ENCODE peak calls at places on chromosomes 5 and 9, in eight cellular contexts. F is HS-27A, B is cardiac fibroblast, O is NCI-H2029, Y is D341Med, G is neural crest cell, M is aorta, P is PC-3. N is an unnamed sample.
A peak's percentile ranks its signal among the peaks of the same experiment; 100 is the strongest.

GRCh38 chr5:885529-885928 is 7.1 kb downstream of the BRD9 start:
- DNase-seq in O (peak; percentile 94), P (no peak), Y (no peak), M (no peak), G (no peak), B (no peak), F (no peak), N (no peak)

GRCh38 chr9:83583151-83584014 is 39.6 kb upstream of the IDNK start:
- DNase-seq in M (no peak), F (peak; percentile 15), B (peak; percentile 79), G (peak; percentile 51), O (no peak), P (peak; percentile 64), Y (peak; percentile 66), N (peak; percentile 7)

GRCh38 chr9:136297016-136297691 is 6.7 kb downstream of the CCDC187 start:
- DNase-seq in O (peak; percentile 11), G (no peak), P (peak; percentile 16), M (no peak), B (no peak), F (no peak), Y (no peak), N (no peak)

GRCh38 chr9:101511009-101511408 is 22.6 kb upstream of the RNF20 start:
- DNase-seq in G (no peak), P (no peak), O (no peak), F (no peak), M (no peak), B (no peak), Y (no peak), N (no peak)

GRCh38 chr5:139140631-139141071 is 57.5 kb downstream of the SIL1 start:
- DNase-seq in F (no peak), G (no peak), M (no peak), B (peak; percentile 18), Y (no peak), O (no peak), P (no peak), N (no peak)

GRCh38 chr5:28249771-28250415 is 1211.5 kb upstream of the CDH9 start:
- DNase-seq in B (no peak), G (no peak), P (no peak), Y (no peak), O (no peak), F (no peak), M (no peak), N (no peak)

GRCh38 chr9:36173861-36174260 is 4.7 kb downstream of the CCIN start:
- DNase-seq in O (no peak), Y (no peak), G (no peak), M (no peak), B (no peak), F (no peak), P (no peak), N (no peak)

GRCh38 chr5:82735160-82735789 is 341.9 kb downstream of the TMEM167A start:
- DNase-seq in B (peak; percentile 49), P (peak; percentile 80), G (no peak), F (peak; percentile 1), M (no peak), Y (no peak), O (no peak), N (no peak)

GRCh38 chr5:9543266-9543925 is 2.5 kb downstream of the SEMA5A start:
- DNase-seq in F (no peak), G (no peak), P (no peak), Y (no peak), O (no peak), M (no peak), B (peak; percentile 35), N (no peak)

GRCh38 chr5:73170522-73170921 is 2.5 kb upstream of the TMEM174 start:
- DNase-seq in G (no peak), P (peak; percentile 36), M (no peak), Y (no peak), O (no peak), B (peak; percentile 67), F (no peak), N (no peak)

GRCh38 chr5:132591140-132591539 is 34.4 kb downstream of the RAD50 start:
- DNase-seq in O (no peak), Y (no peak), M (no peak), P (peak; percentile 33), G (no peak), B (peak; percentile 34), F (no peak), N (no peak)

GRCh38 chr9:112331676-112331955 is 1.8 kb downstream of the PTBP3 start:
- DNase-seq in G (no peak), P (peak; percentile 18), B (no peak), Y (no peak), M (no peak), F (no peak), O (no peak), N (no peak)

GRCh38 chr5:150075806-150076205 is 10.5 kb downstream of the CSF1R start:
- DNase-seq in M (peak; percentile 44), O (no peak), P (no peak), B (no peak), F (no peak), Y (peak; percentile 13), G (no peak), N (no peak)

GRCh38 chr9:130240410-130241197 is 25.0 kb upstream of the HMCN2 start:
- DNase-seq in G (peak; percentile 33), Y (peak; percentile 57), F (peak; percentile 41), M (peak; percentile 66), B (peak; percentile 76), P (peak; percentile 52), O (peak; percentile 89), N (no peak)

GRCh38 chr5:80246995-80247729 is 8.7 kb downstream of the SERINC5 start:
- DNase-seq in F (no peak), G (no peak), P (peak; percentile 76), O (no peak), M (peak; percentile 79), B (peak; percentile 94), Y (no peak), N (peak; percentile 89)

GRCh38 chr9:38068616-38068865 is 486 bp downstream of the SHB start:
- DNase-seq in M (no peak), P (peak; percentile 29), O (no peak), Y (peak; percentile 78), B (peak; percentile 61), F (no peak), G (peak; percentile 22), N (no peak)

GRCh38 chr5:77133061-77133758 is 46.1 kb upstream of the ZBED3 start:
- DNase-seq in O (peak; percentile 92), P (peak; percentile 97), F (peak; percentile 76), G (no peak), Y (no peak), B (peak; percentile 99), M (peak; percentile 80), N (peak; percentile 92)

GRCh38 chr5:131394128-131394527 is 130.3 kb downstream of the CDC42SE2 start:
- DNase-seq in M (no peak), G (no peak), P (no peak), O (no peak), Y (no peak), B (peak; percentile 39), F (no peak), N (no peak)

GRCh38 chr9:112063151-112063550 is 111.9 kb downstream of the SUSD1 start:
- DNase-seq in B (no peak), P (no peak), O (no peak), M (no peak), G (no peak), Y (no peak), F (no peak), N (no peak)

GRCh38 chr5:128844354-128844923 is 120.8 kb upstream of the SLC27A6 start:
- DNase-seq in M (no peak), G (no peak), F (no peak), B (peak; percentile 51), P (peak; percentile 63), Y (no peak), O (no peak), N (no peak)

GRCh38 chr9:82679488-82679887 is 383.5 kb downstream of the RASEF start:
- DNase-seq in G (no peak), O (no peak), Y (no peak), B (no peak), P (no peak), M (no peak), F (no peak), N (no peak)

GRCh38 chr9:99431103-99431502 is 209.0 kb downstream of the SEC61B start:
- DNase-seq in O (no peak), G (no peak), M (no peak), F (no peak), P (no peak), B (peak; percentile 73), Y (no peak), N (no peak)

GRCh38 chr9:15142903-15143534 is 164.0 kb downstream of the TTC39B start:
- DNase-seq in O (no peak), G (no peak), Y (peak; percentile 68), F (no peak), B (peak; percentile 79), P (peak; percentile 65), M (no peak), N (no peak)

GRCh38 chr9:34485822-34486221 is 27.2 kb downstream of the DNAI1 start:
- DNase-seq in F (no peak), P (no peak), Y (no peak), O (no peak), G (no peak), B (no peak), M (no peak), N (no peak)